ENCODE peak calls at places on chromosomes 3 and 15, in four cellular contexts. M is nephron progenitor cell, W is ACHN, V is glutamatergic neuron. K is an unnamed sample.

GRCh38 chr3:125593991-125594574 is 1.2 kb downstream of the OSBPL11 start:
- DNase-seq in M (no peak), W (no peak), V (no peak), K (no peak)

GRCh38 chr15:41980654-41981323 is 8.4 kb upstream of the EHD4 start:
- DNase-seq in M (no peak), V (no peak), W (no peak), K (no peak)

GRCh38 chr3:28835751-28836150 is 445.1 kb upstream of the RBMS3 start:
- DNase-seq in V (no peak), M (no peak), W (peak), K (no peak)

GRCh38 chr3:3160826-3161225 is 18.7 kb downstream of the CRBN start:
- DNase-seq in V (no peak), M (no peak), W (no peak), K (no peak)

GRCh38 chr15:63389902-63390301 is 8.3 kb upstream of the CA12 start:
- DNase-seq in W (no peak), V (no peak), M (no peak), K (no peak)

GRCh38 chr15:85394552-85395333 is 14.3 kb downstream of the AKAP13 start:
- DNase-seq in W (no peak), M (no peak), V (no peak), K (no peak)

GRCh38 chr3:54853573-54854404 is 74.1 kb downstream of the LRTM1 start:
- DNase-seq in W (peak), V (peak), M (peak), K (peak)

GRCh38 chr3:197029511-197030167 is at the start of gene MELTF:
- DNase-seq in M (peak), W (peak), V (peak), K (peak)

GRCh38 chr15:63846022-63846544 is 12.3 kb upstream of the HERC1 start:
- DNase-seq in V (no peak), W (no peak), M (no peak), K (no peak)

GRCh38 chr3:8596706-8597514 is 47.7 kb downstream of the SSUH2 start:
- DNase-seq in V (no peak), M (no peak), W (no peak), K (no peak)

GRCh38 chr15:82855286-82856092 is 46.1 kb downstream of the WHAMM start:
- DNase-seq in V (no peak), M (no peak), W (no peak), K (no peak)

GRCh38 chr3:117606860-117607259 is 897.3 kb downstream of the TUSC7 start:
- DNase-seq in V (no peak), W (no peak), M (no peak), K (no peak)

GRCh38 chr3:114499986-114500385 is 206.2 kb downstream of the TIGIT start:
- DNase-seq in V (no peak), M (no peak), W (no peak), K (no peak)

GRCh38 chr15:31372635-31373091 is 46.0 kb downstream of the KLF13 start:
- DNase-seq in M (peak), W (no peak), V (peak), K (peak)

GRCh38 chr3:141105828-141106628 is 54.9 kb downstream of the SPSB4 start:
- DNase-seq in M (peak), V (peak), W (peak), K (peak)

K was measured in fibroblast of the conjunctiva.